ENCODE peak calls at places on chromosomes 7 and 10, in eight cellular contexts. T, K, S, H, P, B, X and V are unnamed samples.

GRCh38 chr10:61284222-61284890 is 168.8 kb downstream of the TMEM26 start:
- DNase-seq in T (no peak), K (no peak), S (peak), H (no peak), P (peak), B (no peak), X (peak), V (no peak)

GRCh38 chr7:28203498-28204240 is 23.1 kb upstream of the JAZF1 start:
- DNase-seq in T (no peak), K (no peak), S (no peak), H (no peak), P (peak), B (no peak), X (no peak), V (no peak)

GRCh38 chr10:125141860-125142484 is 18.4 kb downstream of the CTBP2 start:
- DNase-seq in T (no peak), K (no peak), S (no peak), H (no peak), P (no peak), B (no peak), X (no peak), V (no peak)

GRCh38 chr10:60430017-60430416 is 40.3 kb upstream of the ANK3 start:
- DNase-seq in T (no peak), K (no peak), S (no peak), H (no peak), P (peak), B (no peak), X (no peak), V (no peak)

GRCh38 chr7:88933285-88933684 is 137.7 kb upstream of the TEX47 start:
- DNase-seq in T (no peak), K (no peak), S (no peak), H (no peak), P (no peak), B (no peak), X (no peak), V (no peak)

GRCh38 chr10:89279449-89279869 is 22.4 kb upstream of the IFIT2 start:
- DNase-seq in T (no peak), K (no peak), S (peak), H (no peak), P (peak), B (no peak), X (no peak), V (no peak)

GRCh38 chr7:98836811-98837631 is 32.8 kb downstream of the TMEM130 start:
- DNase-seq in T (no peak), K (peak), S (peak), H (no peak), P (no peak), B (no peak), X (peak), V (no peak)

GRCh38 chr7:134885967-134886352 is 100.3 kb upstream of the AGBL3 start:
- DNase-seq in T (no peak), K (no peak), S (peak), H (no peak), P (peak), B (no peak), X (no peak), V (no peak)

GRCh38 chr7:88688222-88688621 is 71.3 kb upstream of the ZNF804B start:
- DNase-seq in T (no peak), K (no peak), S (no peak), H (no peak), P (no peak), B (no peak), X (no peak), V (no peak)

GRCh38 chr7:131010714-131011436 is 276.9 kb upstream of the KLF14 start:
- DNase-seq in T (no peak), K (no peak), S (no peak), H (no peak), P (peak), B (no peak), X (no peak), V (no peak)

GRCh38 chr7:47664650-47665049 is 82.7 kb upstream of the TNS3 start:
- DNase-seq in T (peak), K (no peak), S (peak), H (no peak), P (no peak), B (no peak), X (no peak), V (no peak)

GRCh38 chr10:75530337-75530736 is 98.9 kb downstream of the LRMDA start:
- DNase-seq in T (no peak), K (no peak), S (peak), H (no peak), P (peak), B (no peak), X (no peak), V (no peak)

GRCh38 chr10:54469587-54470323 is 331.3 kb downstream of the PCDH15 start:
- DNase-seq in T (peak), K (no peak), S (peak), H (no peak), P (no peak), B (no peak), X (no peak), V (no peak)

GRCh38 chr7:113464096-113464855 is 345.9 kb upstream of the SMIM30 start:
- DNase-seq in T (no peak), K (no peak), S (no peak), H (no peak), P (no peak), B (no peak), X (no peak), V (no peak)

GRCh38 chr7:23960361-23960760 is 250.3 kb downstream of the STK31 start:
- DNase-seq in T (no peak), K (no peak), S (no peak), H (no peak), P (no peak), B (no peak), X (no peak), V (no peak)

GRCh38 chr7:95201718-95202117 is 122.6 kb downstream of the PON1 start:
- DNase-seq in T (no peak), K (no peak), S (no peak), H (no peak), P (no peak), B (no peak), X (no peak), V (no peak)

GRCh38 chr10:47268696-47269095 is 31.3 kb upstream of the GDF10 start:
- DNase-seq in T (no peak), K (no peak), S (no peak), H (no peak), P (no peak), B (no peak), X (no peak), V (no peak)

GRCh38 chr7:66748791-66749190 is 8.3 kb downstream of the RABGEF1 start:
- DNase-seq in T (peak), K (no peak), S (no peak), H (no peak), P (peak), B (no peak), X (no peak), V (no peak)

GRCh38 chr7:123472327-123472726 is 62.1 kb downstream of the IQUB start:
- DNase-seq in T (no peak), K (no peak), S (no peak), H (no peak), P (no peak), B (no peak), X (no peak), V (no peak)

GRCh38 chr7:24733414-24734060 is 23.7 kb downstream of the GSDME start:
- DNase-seq in T (no peak), K (no peak), S (no peak), H (no peak), P (no peak), B (no peak), X (no peak), V (no peak)

GRCh38 chr7:24891173-24891787 is 88.7 kb downstream of the OSBPL3 start:
- DNase-seq in T (no peak), K (no peak), S (no peak), H (no peak), P (no peak), B (no peak), X (no peak), V (no peak)

GRCh38 chr10:25061711-25062455 is 45.5 kb downstream of the THNSL1 start:
- DNase-seq in T (no peak), K (no peak), S (no peak), H (no peak), P (peak), B (no peak), X (no peak), V (no peak)